ENCODE peak calls at places on chromosomes 6 and 20, in eight cellular contexts. K, B, O, V, F, S, X and A are unnamed samples.

GRCh38 chr6:116011520-116011919 is 49.2 kb downstream of the FRK start:
- DNase-seq in X (no peak), V (peak), K (no peak), F (no peak), S (no peak), B (no peak), O (no peak), A (no peak)

GRCh38 chr20:32207211-32207625 is 325 bp downstream of the PLAGL2 start:
- DNase-seq in K (no peak), F (no peak), X (no peak), S (peak), V (no peak), O (no peak), B (peak), A (no peak)

GRCh38 chr20:6169251-6169650 is 46.4 kb upstream of the FERMT1 start:
- DNase-seq in F (peak), S (no peak), K (peak), B (no peak), X (no peak), O (no peak), V (no peak), A (no peak)

GRCh38 chr6:105746130-105746505 is 340.0 kb upstream of the PRDM1 start:
- DNase-seq in V (no peak), S (peak), F (no peak), X (no peak), B (no peak), O (no peak), K (no peak), A (no peak)

GRCh38 chr6:25774120-25774730 is 19.7 kb downstream of the SLC17A4 start:
- DNase-seq in S (peak), X (no peak), K (no peak), V (no peak), B (no peak), O (no peak), F (no peak), A (no peak)

GRCh38 chr20:8116067-8116811 is 15.8 kb upstream of the PLCB1 start:
- DNase-seq in O (no peak), S (no peak), B (no peak), V (no peak), K (no peak), X (no peak), F (no peak), A (no peak)

GRCh38 chr6:13262302-13263006 is 65.9 kb downstream of the TBC1D7 start:
- DNase-seq in K (no peak), V (no peak), O (no peak), S (no peak), F (no peak), X (no peak), B (peak), A (no peak)

GRCh38 chr6:83429857-83430605 is 820 bp downstream of the ME1 start:
- DNase-seq in F (peak), O (no peak), K (peak), S (peak), B (no peak), V (peak), X (no peak), A (peak)

GRCh38 chr6:117194978-117195377 is 70.4 kb upstream of the VGLL2 start:
- DNase-seq in S (peak), V (no peak), O (no peak), B (no peak), F (no peak), X (no peak), K (no peak), A (no peak)

GRCh38 chr6:136511397-136511796 is 38.8 kb downstream of the MAP7 start:
- DNase-seq in S (no peak), V (no peak), K (no peak), B (no peak), F (no peak), X (no peak), O (no peak), A (no peak)

GRCh38 chr6:135451617-135452190 is 45.8 kb downstream of the AHI1 start:
- DNase-seq in K (peak), B (peak), X (no peak), S (peak), F (no peak), O (no peak), V (no peak), A (peak)

GRCh38 chr6:50924758-50925157 is 106.1 kb downstream of the TFAP2B start:
- DNase-seq in K (no peak), F (no peak), V (no peak), S (no peak), O (no peak), B (no peak), X (no peak), A (no peak)

GRCh38 chr6:131532476-131533108 is 40.4 kb upstream of the ARG1 start:
- DNase-seq in K (no peak), B (no peak), O (no peak), S (no peak), F (no peak), X (no peak), V (no peak), A (peak)

GRCh38 chr6:30102701-30103629 is 9.9 kb downstream of the TRIM31 start:
- DNase-seq in B (peak), O (peak), F (peak), V (peak), K (peak), X (peak), S (peak), A (peak)

GRCh38 chr6:30101939-30102700 is 10.8 kb downstream of the TRIM31 start:
- DNase-seq in X (peak), K (peak), S (peak), B (peak), O (peak), V (peak), F (peak), A (peak)

GRCh38 chr6:30100154-30100553 is 12.7 kb downstream of the TRIM31 start:
- DNase-seq in V (no peak), S (no peak), K (no peak), O (no peak), F (no peak), B (no peak), X (no peak), A (no peak)

GRCh38 chr6:30100585-30101422 is 12.1 kb downstream of the TRIM31 start:
- DNase-seq in S (peak), O (no peak), F (no peak), K (no peak), V (peak), X (peak), B (no peak), A (no peak)

GRCh38 chr6:30101423-30101938 is 11.4 kb downstream of the TRIM31 start:
- DNase-seq in F (no peak), S (no peak), B (no peak), O (no peak), K (peak), V (no peak), X (no peak), A (no peak)
- TF ChIP-seq CTCF in F (no peak), S (no peak), B (no peak), O (no peak), K (no peak), V (no peak), X (no peak), A (no peak)

GRCh38 chr20:49937023-49937929 is 1.1 kb downstream of the RNF114 start:
- DNase-seq in X (no peak), B (no peak), K (peak), F (no peak), S (no peak), O (peak), V (peak), A (no peak)
- H3K27ac ChIP-seq in X (peak), B (peak), K (peak), F (peak), S (no peak), O (peak), V (peak), A (peak)

GRCh38 chr20:23365390-23366165 is 3.6 kb downstream of the GZF1 start:
- DNase-seq in B (no peak), F (no peak), K (no peak), S (no peak), X (no peak), O (peak), V (no peak), A (no peak)

GRCh38 chr20:23362392-23363256 is 642 bp downstream of the GZF1 start:
- DNase-seq in O (no peak), B (peak), X (peak), F (peak), S (peak), V (peak), K (peak), A (peak)

GRCh38 chr20:23361651-23362391 is at the start of gene GZF1:
- DNase-seq in K (peak), V (peak), S (peak), F (peak), X (peak), O (peak), B (peak), A (peak)

GRCh38 chr20:23361108-23361650 is 803 bp upstream of the GZF1 start:
- DNase-seq in B (no peak), S (no peak), F (no peak), O (no peak), X (no peak), K (no peak), V (peak), A (no peak)

GRCh38 chr20:23363257-23363649 is 1.3 kb downstream of the GZF1 start:
- DNase-seq in O (no peak), V (no peak), X (peak), B (peak), F (no peak), K (no peak), S (no peak), A (no peak)
- H3K4me3 ChIP-seq in O (no peak), V (peak), X (peak), B (peak), F (peak), K (peak), S (peak), A (peak)

GRCh38 chr6:120055071-120055470 is 705.5 kb upstream of the MAN1A1 start:
- DNase-seq in V (no peak), X (peak), O (no peak), K (no peak), B (no peak), F (no peak), S (no peak), A (no peak)

GRCh38 chr6:120058410-120058809 is 708.8 kb upstream of the MAN1A1 start:
- DNase-seq in O (no peak), X (no peak), V (no peak), F (no peak), B (no peak), S (no peak), K (no peak), A (no peak)

DNA sequence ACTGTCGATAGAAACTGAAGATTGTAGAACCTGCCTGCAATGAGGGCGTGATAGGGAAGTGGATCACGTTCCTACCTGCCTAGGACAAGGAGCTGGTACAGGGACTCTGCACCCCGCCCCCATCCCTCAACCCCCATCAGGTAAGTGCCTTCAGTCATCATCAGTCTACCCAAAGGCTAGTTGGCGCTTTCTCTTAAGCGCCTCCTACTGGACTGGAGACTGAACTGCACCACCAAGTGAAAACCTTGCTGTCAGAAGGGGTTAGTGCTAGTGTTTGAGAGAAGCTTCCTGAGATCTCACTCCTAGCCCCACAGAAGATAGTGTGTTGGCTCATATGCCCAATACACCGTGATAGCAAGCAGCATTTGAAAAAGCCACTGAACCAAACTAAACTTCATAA is 706.5 kb upstream of the MAN1A1 start:
- DNase-seq in B (peak), F (no peak), X (peak), K (no peak), O (no peak), S (peak), V (no peak), A (peak)
- TF ChIP-seq CTCF in B (peak), F (peak), X (no peak), K (peak), O (no peak), S (peak), V (no peak), A (peak)

DNA sequence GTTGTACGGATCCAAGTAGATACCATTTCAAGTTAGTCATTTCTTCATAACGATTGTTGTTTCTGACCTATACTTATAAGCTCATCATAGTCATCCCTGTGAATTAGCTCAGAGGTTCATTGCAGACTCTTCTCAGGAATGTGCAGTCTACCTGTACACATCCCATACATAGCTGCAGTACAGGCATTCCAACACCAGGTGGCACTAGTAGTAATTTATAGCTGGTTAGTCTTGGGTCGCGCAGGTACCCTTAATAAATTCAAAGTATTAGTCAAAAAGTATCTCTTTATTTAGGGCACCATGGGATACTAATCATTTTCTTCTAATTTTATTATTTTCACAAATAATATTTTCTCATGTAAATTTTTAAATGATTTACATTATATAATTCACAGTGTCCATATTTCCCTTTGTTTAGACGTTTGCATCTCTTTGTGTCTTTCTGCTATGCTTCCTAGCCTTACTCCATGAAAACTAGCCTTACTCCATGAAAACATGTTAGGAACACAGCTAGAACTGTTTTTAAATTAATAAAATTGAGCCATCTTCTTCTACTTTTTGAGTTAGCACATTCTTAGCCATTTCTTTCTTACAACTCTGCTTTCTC is 128.6 kb upstream of the FAM83B start:
- DNase-seq in O (no peak), F (peak), S (peak), X (no peak), K (peak), V (peak), B (peak), A (peak)
- H3K27ac ChIP-seq in O (no peak), F (no peak), S (no peak), X (no peak), K (no peak), V (peak), B (no peak), A (no peak)

GRCh38 chr6:138978229-138978628 is 9.8 kb downstream of the REPS1 start:
- DNase-seq in K (no peak), B (no peak), V (no peak), X (no peak), O (no peak), F (no peak), S (no peak), A (no peak)

GRCh38 chr6:138979813-138980668 is 8.0 kb downstream of the REPS1 start:
- DNase-seq in S (no peak), F (no peak), O (no peak), V (no peak), B (peak), X (no peak), K (no peak), A (no peak)

GRCh38 chr6:138977646-138978167 is 10.3 kb downstream of the REPS1 start:
- DNase-seq in S (no peak), F (no peak), X (no peak), V (no peak), K (no peak), O (no peak), B (no peak), A (no peak)

GRCh38 chr6:138979365-138979764 is 8.7 kb downstream of the REPS1 start:
- DNase-seq in O (no peak), B (no peak), V (no peak), S (no peak), F (no peak), X (no peak), K (no peak), A (no peak)

GRCh38 chr6:138981416-138981815 is 6.6 kb downstream of the REPS1 start:
- DNase-seq in X (no peak), K (no peak), F (no peak), V (no peak), S (no peak), B (no peak), O (no peak), A (no peak)
- H3K4me3 ChIP-seq in X (no peak), K (no peak), F (no peak), V (no peak), S (no peak), B (no peak), O (no peak), A (no peak)

DNA sequence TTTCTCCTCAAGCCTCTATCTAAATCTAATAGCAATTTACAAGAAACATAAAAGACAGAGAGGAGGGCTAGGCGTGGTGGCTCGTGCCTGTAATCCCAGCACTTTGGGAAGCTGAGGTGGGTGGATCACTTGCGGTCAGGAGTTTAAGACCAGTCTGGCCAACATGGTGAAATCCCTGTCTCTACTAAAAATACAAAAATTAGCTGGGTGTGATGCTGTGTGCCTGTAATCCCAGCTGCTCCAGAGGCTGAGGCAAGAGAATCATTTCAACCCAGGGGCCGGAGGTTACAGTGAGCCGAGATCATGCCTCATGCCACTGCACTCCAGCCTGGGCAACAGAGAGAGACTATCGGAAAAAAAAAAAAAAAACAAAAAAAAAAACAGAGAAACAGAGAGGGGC is 46.6 kb downstream of the SLC2A12 start:
- DNase-seq in X (no peak), O (no peak), F (no peak), B (no peak), S (no peak), V (no peak), K (no peak), A (no peak)
- TF ChIP-seq CTCF in X (no peak), O (no peak), F (no peak), B (no peak), S (no peak), V (no peak), K (no peak), A (no peak)

DNA sequence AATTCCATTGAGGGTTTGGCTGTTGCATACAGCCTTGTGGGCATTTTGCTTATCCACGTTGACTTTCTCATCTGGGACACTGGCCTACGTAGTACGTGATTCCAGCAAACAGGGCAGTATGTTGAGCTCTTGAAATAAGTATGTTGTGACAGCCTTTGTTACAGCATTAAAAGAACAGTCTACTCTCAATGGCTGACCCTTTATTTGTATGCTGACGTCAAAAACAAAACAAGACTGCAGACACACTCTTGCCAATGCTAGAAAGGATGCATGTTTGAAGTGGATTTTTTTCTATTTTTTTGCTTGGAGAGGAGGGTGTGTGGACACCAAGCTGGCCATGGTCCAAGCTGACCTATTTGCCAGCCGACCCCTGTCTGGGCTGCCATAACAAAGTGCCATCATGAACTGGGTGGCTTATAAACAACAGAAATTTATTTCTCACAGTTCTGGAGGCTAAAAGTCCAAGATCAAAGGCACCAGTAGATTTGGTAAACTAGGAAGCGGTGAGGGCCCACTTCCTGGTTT is 10.8 kb upstream of the SNHG17 start:
- DNase-seq in K (no peak), S (no peak), F (no peak), V (no peak), X (no peak), O (no peak), B (no peak), A (no peak)
- H3K27ac ChIP-seq in K (no peak), S (no peak), F (peak), V (peak), X (no peak), O (peak), B (no peak), A (no peak)

DNA sequence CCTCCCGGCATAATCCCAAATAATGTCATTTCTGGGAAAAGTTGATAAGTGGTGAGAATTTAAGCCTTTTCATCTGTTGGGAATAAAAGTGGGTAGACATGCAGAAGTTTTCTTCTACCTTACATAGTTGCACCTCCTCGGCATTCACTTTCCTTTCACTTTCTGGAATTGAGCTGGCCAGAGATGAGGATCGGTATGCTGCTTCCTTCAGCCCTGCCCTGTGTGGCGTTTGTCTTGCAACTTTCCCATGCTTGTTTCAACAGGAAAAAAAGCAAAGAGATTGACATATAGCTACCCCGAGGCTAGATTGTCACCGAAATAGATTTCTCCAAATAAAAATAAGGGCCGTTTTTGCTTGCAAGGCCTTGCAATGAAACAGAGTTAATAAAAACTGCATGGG is 65.8 kb upstream of the JAG1 start:
- DNase-seq in K (no peak), B (no peak), X (no peak), S (no peak), O (no peak), V (peak), F (no peak), A (no peak)
- H3K4me3 ChIP-seq in K (no peak), B (no peak), X (peak), S (no peak), O (no peak), V (no peak), F (peak), A (no peak)